ENCODE peak calls at places on chromosomes 3 and 15, in nine cellular contexts. E is mammary epithelial cell, T is WTC11, N is A549, Y is lower lobe of right lung, W is GM23338, F is stomach, A is K562, V is HL-60. L is an unnamed sample.

GRCh38 chr3:46861293-46861995 is 1.8 kb downstream of the MYL3 start:
- DNase-seq in T (peak), E (no peak), V (no peak), N (no peak), F (no peak), W (no peak), Y (peak), A (no peak), L (peak)

GRCh38 chr15:21261965-21262850 is 178.1 kb downstream of the POTEB3 start:
- DNase-seq in F (no peak), T (no peak), Y (peak), V (no peak), W (no peak), E (peak), N (peak), A (no peak), L (no peak)

GRCh38 chr15:92910451-92910850 is 10.3 kb downstream of the CHD2 start:
- DNase-seq in T (no peak), N (no peak), Y (no peak), E (no peak), W (no peak), V (no peak), F (no peak), A (no peak), L (no peak)

GRCh38 chr15:51907136-51907862 is 64.3 kb downstream of the LEO1 start:
- DNase-seq in A (peak), T (no peak), V (no peak), F (peak), W (peak), N (peak), E (peak), Y (no peak), L (no peak)

GRCh38 chr3:50246517-50246954 is 10.5 kb downstream of the GNAI2 start:
- DNase-seq in T (no peak), Y (peak), E (peak), V (no peak), N (peak), F (no peak), W (peak), A (peak), L (no peak)

GRCh38 chr3:24867783-24868182 is 373.1 kb upstream of the THRB start:
- DNase-seq in T (no peak), N (no peak), E (no peak), W (no peak), F (no peak), V (no peak), A (no peak), Y (no peak), L (no peak)

GRCh38 chr3:197700095-197700494 is 36.6 kb downstream of the RUBCN start:
- DNase-seq in F (no peak), A (no peak), T (no peak), N (no peak), Y (no peak), W (no peak), V (no peak), E (no peak), L (no peak)

GRCh38 chr3:12139111-12139511 is 19.6 kb downstream of the TIMP4 start:
- DNase-seq in W (peak), F (no peak), V (no peak), Y (no peak), A (peak), E (no peak), T (peak), N (peak), L (no peak)

GRCh38 chr15:39156166-39156565 is 424.7 kb upstream of the THBS1 start:
- DNase-seq in F (no peak), N (no peak), V (no peak), W (no peak), T (no peak), Y (no peak), E (no peak), A (no peak), L (no peak)

GRCh38 chr3:13607821-13608620 is 59.1 kb downstream of the FBLN2 start:
- DNase-seq in V (no peak), Y (no peak), T (no peak), E (no peak), N (no peak), W (no peak), F (no peak), A (no peak), L (no peak)

GRCh38 chr3:134126153-134126552 is 96.4 kb upstream of the SLCO2A1 start:
- DNase-seq in W (peak), T (no peak), V (no peak), A (no peak), N (no peak), E (no peak), F (no peak), Y (no peak), L (no peak)
- TF ChIP-seq CTCF in W (peak), T (no peak), V (no peak), A (no peak), N (no peak), E (peak), F (no peak), Y (no peak), L (no peak)

GRCh38 chr3:48414376-48415250 is 15.3 kb downstream of the PLXNB1 start:
- DNase-seq in Y (peak), V (no peak), F (no peak), W (no peak), E (no peak), N (no peak), A (no peak), T (no peak), L (no peak)

GRCh38 chr3:48416546-48416945 is 13.3 kb downstream of the PLXNB1 start:
- DNase-seq in Y (no peak), N (no peak), W (no peak), F (no peak), V (no peak), T (no peak), A (no peak), E (no peak), L (no peak)

GRCh38 chr3:48413611-48414010 is 16.3 kb downstream of the PLXNB1 start:
- DNase-seq in N (no peak), V (no peak), Y (peak), A (no peak), W (no peak), F (no peak), E (no peak), T (no peak), L (no peak)

GRCh38 chr3:48416091-48416505 is 13.8 kb downstream of the PLXNB1 start:
- DNase-seq in W (no peak), A (no peak), Y (no peak), E (no peak), N (no peak), F (no peak), V (no peak), T (no peak), L (no peak)

DNA sequence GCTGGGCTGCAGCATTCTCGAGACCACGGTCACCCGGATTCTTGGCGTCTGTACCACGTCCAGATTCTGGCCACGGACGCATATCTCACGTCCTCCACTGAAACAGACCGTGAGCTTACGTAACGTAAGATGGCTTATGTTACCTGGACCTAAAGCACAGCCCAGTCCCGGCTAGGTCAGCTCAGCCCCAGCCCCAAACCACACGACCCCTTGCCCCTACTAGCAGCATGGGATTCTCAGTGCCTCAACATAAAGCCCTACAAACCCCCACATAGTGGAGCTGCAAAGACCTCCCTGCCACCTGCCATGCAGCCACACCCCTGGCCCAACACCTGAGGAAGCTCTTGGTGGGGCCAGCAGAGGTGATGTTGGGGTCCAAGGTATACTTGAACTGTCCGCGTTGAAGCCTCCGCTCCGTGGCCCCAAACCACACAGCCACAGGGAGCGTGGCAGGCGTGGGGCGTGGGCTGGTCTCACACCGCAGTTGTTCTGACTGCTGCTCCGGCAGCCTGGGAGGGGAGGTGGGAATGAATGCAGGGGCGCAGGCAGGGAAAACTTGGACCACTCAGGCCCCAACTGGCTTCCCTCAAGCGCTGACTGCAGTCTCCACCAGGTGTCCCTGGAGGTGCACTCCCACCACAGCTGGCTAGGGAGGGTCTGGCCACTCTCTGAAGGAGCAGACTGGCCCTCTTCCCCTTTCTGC is 14.5 kb downstream of the PLXNB1 start:
- DNase-seq in Y (peak), V (no peak), E (no peak), F (no peak), A (no peak), W (peak), T (no peak), N (no peak), L (no peak)
- TF ChIP-seq CTCF in Y (no peak), V (no peak), E (no peak), F (no peak), A (no peak), W (peak), T (no peak), N (no peak), L (no peak)

GRCh38 chr3:115169808-115170207 is 22.7 kb upstream of the ZBTB20 start:
- DNase-seq in N (no peak), F (no peak), Y (no peak), W (no peak), T (no peak), A (no peak), E (no peak), V (no peak), L (no peak)
- TF ChIP-seq CTCF in N (peak), F (no peak), Y (peak), W (no peak), T (no peak), A (peak), E (peak), V (no peak), L (no peak)

GRCh38 chr3:169505577-169506155 is 157.8 kb downstream of the MECOM start:
- DNase-seq in T (peak), Y (no peak), V (no peak), A (peak), W (peak), F (no peak), E (no peak), N (peak), L (no peak)
- TF ChIP-seq CTCF in T (no peak), Y (no peak), V (no peak), A (peak), W (peak), F (no peak), E (no peak), N (peak), L (no peak)

L was measured in activated B cell treated with CpG ODN at 0.5 μM for 24 hours.